ENCODE peak calls at places on chromosomes 3 and 15, in eight cellular contexts. D, K, E, P, Z, Q, M and L are unnamed samples.

GRCh38 chr3:154690413-154690812 is 260.4 kb upstream of the GPR149 start:
- DNase-seq in E (no peak), Z (no peak), D (no peak), P (no peak), K (no peak), Q (no peak), M (no peak), L (no peak)

GRCh38 chr15:69014454-69014853 is at the start of gene NOX5:
- DNase-seq in E (no peak), P (no peak), M (no peak), K (no peak), D (no peak), Z (no peak), Q (peak; percentile 94), L (no peak)

GRCh38 chr3:34212671-34213070 is 414.2 kb downstream of the PDCD6IP start:
- DNase-seq in E (no peak), Z (no peak), Q (no peak), M (no peak), P (no peak), K (no peak), D (no peak), L (no peak)

GRCh38 chr15:36571301-36571700 is 8.1 kb upstream of the CDIN1 start:
- DNase-seq in P (no peak), D (no peak), K (no peak), E (no peak), Z (no peak), Q (peak; percentile 39), M (no peak), L (no peak)

GRCh38 chr3:64224826-64225606 is at the start of gene PRICKLE2:
- DNase-seq in P (peak; percentile 61), D (no peak), Q (peak; percentile 96), E (peak; percentile 38), Z (peak; percentile 74), M (peak; percentile 90), K (peak; percentile 73), L (peak; percentile 38)

GRCh38 chr15:68463996-68464395 is 32.0 kb upstream of the ITGA11 start:
- DNase-seq in Q (no peak), D (no peak), P (no peak), Z (no peak), E (no peak), K (no peak), M (no peak), L (no peak)

GRCh38 chr15:74208901-74209559 is 6.4 kb upstream of the STRA6 start:
- DNase-seq in Z (no peak), Q (no peak), P (peak; percentile 64), M (no peak), E (no peak), K (no peak), D (no peak), L (no peak)

GRCh38 chr3:15217841-15218267 is 11.8 kb downstream of the CAPN7 start:
- DNase-seq in E (no peak), P (no peak), Q (no peak), M (no peak), K (no peak), D (no peak), Z (no peak), L (no peak)

GRCh38 chr3:186451371-186451770 is 89.3 kb upstream of the DGKG start:
- DNase-seq in E (no peak), D (no peak), P (no peak), Q (no peak), Z (no peak), M (no peak), K (no peak), L (no peak)

GRCh38 chr3:196951371-196951770 is 9.0 kb upstream of the NCBP2 start:
- DNase-seq in P (no peak), Q (no peak), D (no peak), K (no peak), Z (no peak), E (no peak), M (no peak), L (no peak)

GRCh38 chr3:102741105-102741504 is 306.3 kb downstream of the ZPLD1 start:
- DNase-seq in Q (no peak), Z (no peak), P (no peak), M (no peak), E (no peak), K (peak; percentile 10), D (no peak), L (no peak)

GRCh38 chr15:38041576-38041975 is 107.1 kb downstream of the TMCO5A start:
- DNase-seq in M (no peak), K (no peak), E (no peak), Z (no peak), Q (peak; percentile 81), P (no peak), D (no peak), L (no peak)

GRCh38 chr15:74961616-74962015 is 5.0 kb upstream of the RPP25 start:
- DNase-seq in K (no peak), D (no peak), Z (no peak), M (no peak), P (no peak), E (no peak), Q (no peak), L (no peak)

GRCh38 chr3:4988815-4989648 is 9.8 kb downstream of the BHLHE40 start:
- DNase-seq in M (peak; percentile 82), D (no peak), E (no peak), P (no peak), K (no peak), Q (no peak), Z (no peak), L (no peak)

GRCh38 chr15:76178321-76178720 is 118.5 kb downstream of the TMEM266 start:
- DNase-seq in D (no peak), P (peak; percentile 30), E (no peak), Z (no peak), M (no peak), K (no peak), Q (no peak), L (no peak)

GRCh38 chr3:120171134-120171863 is 77.1 kb upstream of the GSK3B start:
- DNase-seq in K (no peak), E (no peak), M (no peak), Z (no peak), Q (no peak), D (no peak), P (no peak), L (no peak)

GRCh38 chr3:132351222-132351806 is 34.1 kb downstream of the ACP3 start:
- DNase-seq in D (no peak), E (no peak), K (no peak), M (no peak), Q (no peak), Z (no peak), P (no peak), L (no peak)

GRCh38 chr15:101723161-101723873 is 956 bp downstream of the TARS3 start:
- DNase-seq in M (no peak), E (no peak), Z (no peak), D (no peak), P (no peak), Q (peak; percentile 32), K (no peak), L (no peak)

GRCh38 chr3:132630612-132631011 is 29.0 kb downstream of the ACAD11 start:
- DNase-seq in E (no peak), Z (no peak), P (no peak), D (no peak), K (no peak), M (no peak), Q (no peak), L (no peak)

GRCh38 chr3:170858599-170858998 is 11.4 kb downstream of the RPL22L1 start:
- DNase-seq in K (no peak), Z (no peak), E (no peak), Q (no peak), M (no peak), P (no peak), D (no peak), L (no peak)

GRCh38 chr15:78565951-78566774 is 843 bp downstream of the CHRNA5 start:
- DNase-seq in Z (peak; percentile 20), D (no peak), K (peak; percentile 33), M (no peak), E (no peak), Q (peak; percentile 19), P (peak; percentile 26), L (no peak)

GRCh38 chr3:85342915-85343314 is 384.1 kb downstream of the CADM2 start:
- DNase-seq in Q (no peak), P (no peak), E (peak; percentile 44), M (no peak), Z (no peak), D (no peak), K (peak; percentile 32), L (no peak)
- TF ChIP-seq CTCF in Q (no peak), P (peak; percentile 30), E (no peak), M (no peak), Z (peak; percentile 38), D (no peak), K (peak; percentile 31), L (peak; percentile 51)

DNA sequence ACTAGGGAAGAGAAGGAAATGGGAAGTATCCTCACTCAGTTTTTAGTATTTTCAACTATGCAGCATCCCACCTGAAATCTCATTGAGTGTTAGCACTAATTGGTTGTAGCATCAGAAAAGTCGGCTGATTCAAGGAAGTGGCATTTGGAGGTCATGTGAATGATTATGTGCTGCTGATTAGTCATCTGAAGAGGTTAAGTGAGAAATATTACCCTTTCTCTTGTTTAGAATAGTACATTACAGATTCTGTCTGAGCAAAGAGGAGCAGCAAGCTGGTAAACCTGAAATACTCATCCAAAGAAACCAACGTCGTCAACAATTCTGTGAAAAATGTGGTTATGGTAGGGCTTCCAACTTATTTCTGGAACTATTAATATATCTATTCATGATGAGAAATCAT is 1024.9 kb downstream of the TUSC7 start:
- DNase-seq in E (no peak), Z (no peak), K (peak; percentile 4), D (no peak), M (no peak), P (no peak), Q (peak; percentile 39), L (no peak)
- TF ChIP-seq CTCF in E (no peak), Z (no peak), K (no peak), D (no peak), M (no peak), P (no peak), Q (no peak), L (no peak)

GRCh38 chr3:122921791-122922651 is 105.5 kb downstream of the SEMA5B start:
- DNase-seq in Q (no peak), E (peak; percentile 53), D (no peak), Z (no peak), M (peak; percentile 62), K (peak; percentile 67), P (peak; percentile 72), L (peak; percentile 35)
- TF ChIP-seq CTCF in Q (no peak), E (no peak), D (no peak), Z (no peak), M (no peak), K (peak; percentile 22), P (peak; percentile 27), L (peak; percentile 51)

DNA sequence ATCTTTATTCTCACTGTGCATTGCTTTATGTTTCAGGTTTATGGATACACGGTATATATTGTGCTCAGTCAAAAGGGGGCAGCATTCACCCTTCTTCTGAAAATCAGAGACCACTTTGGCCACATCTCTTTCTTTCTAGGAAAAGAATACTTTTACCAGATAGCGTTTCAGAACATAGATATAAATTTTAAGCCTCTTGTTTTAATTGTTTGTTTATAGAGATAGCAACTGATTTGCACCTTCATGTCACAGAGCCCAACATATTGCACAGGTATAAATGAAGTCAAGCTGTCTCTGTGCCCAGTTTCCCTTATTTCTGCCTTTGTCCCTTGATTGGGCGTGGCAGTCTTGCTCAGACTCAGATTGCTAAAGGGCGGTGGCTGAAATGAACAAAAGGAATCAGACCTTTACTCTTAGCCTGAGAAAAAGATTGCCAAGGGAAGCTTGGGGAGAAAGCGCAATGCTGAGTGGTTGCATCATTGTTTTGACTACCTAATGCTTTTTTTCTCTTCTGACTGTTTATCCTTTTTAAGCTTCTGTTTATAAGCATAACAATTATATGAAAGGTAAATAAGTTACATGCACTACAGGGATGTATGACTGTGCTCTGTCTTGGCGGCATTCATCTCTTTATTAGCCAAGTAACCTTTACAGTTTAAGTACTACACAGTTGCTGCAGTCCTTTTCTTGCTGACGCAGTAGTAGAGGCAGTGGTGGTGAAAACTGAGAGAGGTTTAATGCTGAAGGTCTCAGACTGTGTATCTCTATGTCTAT is 70.8 kb upstream of the ZBTB20 start:
- DNase-seq in K (peak; percentile 63), M (no peak), P (peak; percentile 42), E (peak; percentile 64), Z (peak; percentile 39), Q (peak; percentile 67), D (no peak), L (no peak)
- TF ChIP-seq CTCF in K (peak; percentile 59), M (peak; percentile 57), P (peak; percentile 70), E (peak; percentile 81), Z (peak; percentile 81), Q (peak; percentile 90), D (peak; percentile 29), L (peak; percentile 81)